ENCODE peak calls at places on chromosomes 6 and 20, in six cellular contexts. A is neural crest cell, R is osteoblast, W is Peyer's patch, Z is AG09309, N is IMR-90. V is an unnamed sample.

GRCh38 chr6:107113460-107114212 is 1.7 kb downstream of the BEND3 start:
- DNase-seq in W (no peak), R (peak), N (no peak), Z (no peak), A (no peak), V (no peak)

GRCh38 chr20:63456429-63457284 is 15.8 kb downstream of the KCNQ2 start:
- DNase-seq in R (no peak), W (no peak), A (no peak), Z (no peak), N (no peak), V (no peak)

GRCh38 chr20:43040427-43040826 is 149.3 kb downstream of the PTPRT start:
- DNase-seq in R (no peak), Z (no peak), N (no peak), A (peak), W (no peak), V (no peak)

GRCh38 chr6:129031051-129031599 is 148.2 kb downstream of the LAMA2 start:
- DNase-seq in A (no peak), W (no peak), Z (peak), N (peak), R (no peak), V (no peak)

GRCh38 chr6:168615837-168616236 is 174.9 kb downstream of the SMOC2 start:
- DNase-seq in A (no peak), R (no peak), Z (no peak), W (no peak), N (no peak), V (no peak)

GRCh38 chr20:50911030-50911429 is 20.2 kb downstream of the ADNP start:
- DNase-seq in A (no peak), W (no peak), N (peak), R (peak), Z (peak), V (no peak)

GRCh38 chr20:19231359-19232035 is 19.1 kb downstream of the SLC24A3 start:
- DNase-seq in R (no peak), N (no peak), A (no peak), W (no peak), Z (no peak), V (no peak)

GRCh38 chr6:92945799-92946198 is 473.6 kb downstream of the EPHA7 start:
- DNase-seq in A (no peak), W (no peak), R (peak), N (no peak), Z (no peak), V (no peak)

GRCh38 chr6:139881728-139882211 is 507.3 kb upstream of the CITED2 start:
- DNase-seq in N (peak), R (no peak), A (peak), Z (no peak), W (no peak), V (no peak)

GRCh38 chr6:20217476-20217855 is 5.2 kb upstream of the MBOAT1 start:
- DNase-seq in N (no peak), R (no peak), W (no peak), A (no peak), Z (no peak), V (no peak)

GRCh38 chr6:128600397-128600951 is 80.1 kb upstream of the PTPRK start:
- DNase-seq in Z (peak), N (peak), W (no peak), R (peak), A (no peak), V (no peak)

GRCh38 chr20:58073945-58074920 is 154.2 kb downstream of the ANKRD60 start:
- DNase-seq in N (no peak), Z (peak), A (no peak), W (no peak), R (peak), V (no peak)

GRCh38 chr20:3658019-3658707 is 5.0 kb downstream of the GFRA4 start:
- DNase-seq in W (no peak), N (no peak), A (no peak), Z (no peak), R (no peak), V (no peak)

GRCh38 chr6:149925253-149925973 is 2.5 kb upstream of the RAET1G start:
- DNase-seq in Z (no peak), A (no peak), N (no peak), W (no peak), R (peak), V (no peak)

GRCh38 chr6:149924933-149925252 is 2.0 kb upstream of the RAET1G start:
- DNase-seq in R (no peak), W (no peak), Z (no peak), A (no peak), N (no peak), V (no peak)

GRCh38 chr6:149924206-149924932 is 1.4 kb upstream of the RAET1G start:
- DNase-seq in N (no peak), R (peak), W (no peak), A (no peak), Z (no peak), V (no peak)

GRCh38 chr6:149922642-149923326 is at the start of gene RAET1G:
- DNase-seq in N (peak), R (peak), W (peak), Z (peak), A (peak), V (peak)

DNA sequence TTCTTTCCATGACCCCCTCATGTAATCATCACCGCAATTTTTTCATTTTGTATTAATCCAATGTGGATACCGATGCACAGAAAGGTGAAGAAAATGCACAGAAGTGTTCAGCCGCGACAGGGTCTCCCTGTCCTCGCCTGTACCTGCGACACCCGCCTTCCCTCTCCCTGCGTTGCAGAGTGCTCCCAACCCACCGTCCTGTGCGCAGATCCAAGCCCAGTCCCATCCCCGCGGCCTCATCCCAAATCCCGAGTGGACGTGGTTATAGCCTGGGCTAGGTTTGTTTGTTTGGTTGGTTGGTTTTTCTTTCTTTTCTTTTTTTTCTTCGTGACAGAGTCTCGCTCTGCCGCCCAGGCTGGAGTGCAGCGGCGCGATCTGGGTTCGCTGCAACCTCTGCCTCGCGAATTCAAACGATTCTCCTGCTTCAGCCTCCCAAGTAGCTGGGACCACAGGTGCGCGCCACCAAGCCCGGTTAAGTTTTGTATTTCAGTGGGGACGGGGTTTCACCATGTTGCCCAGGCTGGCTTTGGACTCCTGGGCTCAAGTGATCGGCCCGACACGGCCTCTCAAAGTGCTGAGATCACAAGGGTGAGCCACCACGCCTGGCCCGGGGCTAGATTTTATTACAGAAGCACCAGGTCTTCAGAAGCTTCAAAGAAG is 536 bp upstream of the RAET1G start:
- DNase-seq in R (no peak), A (no peak), W (no peak), Z (no peak), N (no peak), V (no peak)
- TF ChIP-seq CTCF in R (no peak), A (no peak), W (no peak), Z (no peak), N (no peak), V (no peak)

GRCh38 chr6:105929626-105930025 is 156.5 kb upstream of the PRDM1 start:
- DNase-seq in W (no peak), A (no peak), N (no peak), Z (no peak), R (no peak), V (no peak)
- TF ChIP-seq CTCF in W (no peak), A (no peak), N (no peak), Z (no peak), R (no peak), V (no peak)

GRCh38 chr6:156933201-156934053 is 156.2 kb downstream of the ARID1B start:
- DNase-seq in R (no peak), A (peak), W (peak), N (no peak), Z (no peak), V (no peak)
- TF ChIP-seq CTCF in R (no peak), A (peak), W (no peak), N (no peak), Z (no peak), V (no peak)

GRCh38 chr6:170203212-170203611 is 87.7 kb downstream of the DLL1 start:
- DNase-seq in N (no peak), R (no peak), W (no peak), A (no peak), Z (no peak), V (no peak)
- TF ChIP-seq CTCF in N (no peak), R (no peak), W (no peak), A (no peak), Z (no peak), V (no peak)